ENCODE peak calls at places on chromosomes 13 and 19, in four cellular contexts. L is HT-29, P is GM20000, Z is frontal cortex. I is an unnamed sample.

GRCh38 chr13:94548382-94549240 is 47.3 kb downstream of the TGDS start:
- DNase-seq in P (peak; percentile 27), Z (no peak), L (peak; percentile 76), I (no peak)

GRCh38 chr13:31431722-31432137 is 232.0 kb downstream of the B3GLCT start:
- DNase-seq in P (peak; percentile 44), Z (no peak), L (peak; percentile 97), I (peak; percentile 30)

GRCh38 chr19:52200044-52200443 is 10.2 kb downstream of the PPP2R1A start:
- DNase-seq in P (no peak), Z (no peak), L (no peak), I (no peak)

GRCh38 chr13:102651892-102652291 is 43.0 kb downstream of the METTL21C start:
- DNase-seq in L (no peak), P (no peak), Z (no peak), I (no peak)

GRCh38 chr19:1675633-1676350 is 23.4 kb upstream of the TCF3 start:
- DNase-seq in Z (no peak), L (no peak), P (no peak), I (no peak)

GRCh38 chr19:23071087-23071511 is 45.7 kb upstream of the ZNF730 start:
- DNase-seq in P (peak; percentile 66), Z (peak; percentile 24), L (no peak), I (no peak)

GRCh38 chr13:106573279-106573831 is 5.4 kb upstream of the ARGLU1 start:
- DNase-seq in Z (no peak), P (no peak), L (no peak), I (no peak)

GRCh38 chr13:53206455-53206854 is 177.8 kb downstream of the OLFM4 start:
- DNase-seq in L (peak; percentile 44), P (no peak), Z (no peak), I (no peak)

GRCh38 chr13:109995578-109995977 is 209.2 kb upstream of the IRS2 start:
- DNase-seq in L (no peak), Z (no peak), P (no peak), I (no peak)

GRCh38 chr19:37905936-37906867 is at the start of gene WDR87:
- DNase-seq in P (peak; percentile 71), L (peak; percentile 73), Z (peak; percentile 44), I (peak; percentile 27)

GRCh38 chr19:1855040-1855827 is 7.0 kb upstream of the REXO1 start:
- DNase-seq in P (peak; percentile 96), Z (peak; percentile 88), L (peak; percentile 83), I (peak; percentile 58)

GRCh38 chr13:109744512-109745051 is 41.8 kb downstream of the IRS2 start:
- DNase-seq in P (no peak), L (peak; percentile 63), Z (no peak), I (no peak)

GRCh38 chr13:44373601-44374347 is at the start of gene SERP2:
- DNase-seq in Z (peak; percentile 84), L (no peak), P (peak; percentile 38), I (no peak)

GRCh38 chr13:85509512-85509911 is 289.7 kb downstream of the SLITRK6 start:
- DNase-seq in P (no peak), L (peak; percentile 61), Z (no peak), I (no peak)

GRCh38 chr19:8697671-8698432 is 743 bp downstream of the ACTL9 start:
- DNase-seq in P (no peak), Z (no peak), L (no peak), I (no peak)

GRCh38 chr19:28577666-28578065 is 635.3 kb downstream of the UQCRFS1 start:
- DNase-seq in Z (no peak), P (no peak), L (no peak), I (no peak)

GRCh38 chr13:114212096-114212495 is 22.6 kb upstream of the CDC16 start:
- DNase-seq in L (no peak), Z (no peak), P (no peak), I (no peak)

GRCh38 chr19:5093953-5094718 is 125.2 kb downstream of the KDM4B start:
- DNase-seq in Z (no peak), L (no peak), P (no peak), I (no peak)